ENCODE peak calls at places on chromosome X, in seven cellular contexts. W, N, K, I, H, Q and R are unnamed samples.

GRCh38 chrX:46730765-46731164 is 28.2 kb downstream of the SLC9A7 start:
- DNase-seq in W (no peak), N (no peak), K (no peak), I (no peak), H (no peak), Q (no peak), R (no peak)

GRCh38 chrX:86237482-86237881 is 89.2 kb downstream of the DACH2 start:
- DNase-seq in W (no peak), N (no peak), K (no peak), I (no peak), H (no peak), Q (no peak), R (no peak)

GRCh38 chrX:43817454-43817853 is 64.8 kb downstream of the MAOB start:
- DNase-seq in W (no peak), N (no peak), K (no peak), I (no peak), H (no peak), Q (no peak), R (no peak)

GRCh38 chrX:1072637-1073377 is 139.6 kb downstream of the CRLF2 start:
- DNase-seq in W (no peak), N (no peak), K (no peak), I (peak; percentile 13), H (no peak), Q (no peak), R (no peak)

GRCh38 chrX:133005038-133005437 is 46.6 kb upstream of the HS6ST2 start:
- DNase-seq in W (no peak), N (no peak), K (peak; percentile 0), I (peak; percentile 1), H (no peak), Q (peak; percentile 5), R (no peak)

GRCh38 chrX:7062912-7063311 is 84.6 kb upstream of the STS start:
- DNase-seq in W (no peak), N (no peak), K (no peak), I (no peak), H (no peak), Q (no peak), R (no peak)

GRCh38 chrX:42710452-42710851 is 67.5 kb downstream of the PPP1R2C start:
- DNase-seq in W (no peak), N (no peak), K (no peak), I (no peak), H (no peak), Q (no peak), R (no peak)

GRCh38 chrX:136055651-136056221 is 70.5 kb downstream of the SLC9A6 start:
- DNase-seq in W (peak; percentile 58), N (peak; percentile 71), K (peak; percentile 82), I (no peak), H (no peak), Q (peak; percentile 73), R (no peak)

GRCh38 chrX:140064993-140065392 is 99.7 kb upstream of the CXorf66 start:
- DNase-seq in W (no peak), N (no peak), K (no peak), I (no peak), H (no peak), Q (no peak), R (no peak)

GRCh38 chrX:68832101-68832416 is 3.2 kb downstream of the EFNB1 start:
- DNase-seq in W (peak; percentile 67), N (peak; percentile 60), K (peak; percentile 78), I (peak; percentile 11), H (no peak), Q (peak; percentile 78), R (no peak)

GRCh38 chrX:14832151-14832550 is 40.7 kb downstream of the FANCB start:
- DNase-seq in W (no peak), N (peak; percentile 56), K (peak; percentile 2), I (no peak), H (no peak), Q (peak; percentile 59), R (no peak)

GRCh38 chrX:95044331-95044730 is 1370.3 kb downstream of the FAM133A start:
- DNase-seq in W (no peak), N (no peak), K (no peak), I (no peak), H (no peak), Q (no peak), R (no peak)

GRCh38 chrX:42524374-42524773 is 253.6 kb downstream of the PPP1R2C start:
- DNase-seq in W (no peak), N (peak; percentile 80), K (no peak), I (no peak), H (no peak), Q (peak; percentile 61), R (no peak)

GRCh38 chrX:94645727-94646126 is 971.7 kb downstream of the FAM133A start:
- DNase-seq in W (no peak), N (no peak), K (no peak), I (no peak), H (no peak), Q (no peak), R (no peak)

GRCh38 chrX:17024896-17025295 is 78.4 kb downstream of the REPS2 start:
- DNase-seq in W (no peak), N (no peak), K (no peak), I (peak; percentile 52), H (no peak), Q (no peak), R (no peak)

GRCh38 chrX:120629667-120630537 is at the start of gene C1GALT1C1:
- DNase-seq in W (peak; percentile 96), N (peak; percentile 88), K (peak; percentile 95), I (peak; percentile 94), H (peak; percentile 70), Q (peak; percentile 93), R (peak; percentile 90)

GRCh38 chrX:16155586-16155985 is 11.7 kb upstream of the MAGEB17 start:
- DNase-seq in W (no peak), N (no peak), K (no peak), I (no peak), H (no peak), Q (no peak), R (no peak)

GRCh38 chrX:130125090-130125489 is 14.8 kb upstream of the ELF4 start:
- DNase-seq in W (peak; percentile 56), N (no peak), K (peak; percentile 94), I (no peak), H (peak; percentile 28), Q (no peak), R (no peak)

GRCh38 chrX:101595739-101596419 is 21.9 kb downstream of the ARMCX6 start:
- DNase-seq in W (no peak), N (peak; percentile 40), K (peak; percentile 83), I (peak; percentile 53), H (no peak), Q (peak; percentile 74), R (peak; percentile 38)

GRCh38 chrX:19174401-19175025 is 52.2 kb upstream of the ADGRG2 start:
- DNase-seq in W (no peak), N (peak; percentile 46), K (peak; percentile 55), I (no peak), H (peak; percentile 15), Q (peak; percentile 52), R (no peak)

GRCh38 chrX:64188901-64189300 is 16.6 kb downstream of the AMER1 start:
- DNase-seq in W (no peak), N (no peak), K (no peak), I (no peak), H (no peak), Q (no peak), R (no peak)

GRCh38 chrX:137926090-137926489 is 360.2 kb downstream of the ZIC3 start:
- DNase-seq in W (no peak), N (no peak), K (no peak), I (peak; percentile 5), H (no peak), Q (peak; percentile 2), R (no peak)
- TF ChIP-seq CTCF in W (peak; percentile 17), N (no peak), K (no peak), I (peak; percentile 62), H (no peak), Q (peak; percentile 37), R (no peak)

GRCh38 chrX:41087219-41087618 is 2.0 kb downstream of the USP9X start:
- DNase-seq in W (no peak), N (no peak), K (no peak), I (no peak), H (no peak), Q (peak; percentile 24), R (no peak)

GRCh38 chrX:41095174-41095573 is 9.9 kb downstream of the USP9X start:
- DNase-seq in W (no peak), N (no peak), K (no peak), I (no peak), H (no peak), Q (no peak), R (no peak)

GRCh38 chrX:41092776-41093175 is 7.5 kb downstream of the USP9X start:
- DNase-seq in W (no peak), N (no peak), K (no peak), I (no peak), H (no peak), Q (no peak), R (no peak)

GRCh38 chrX:41086627-41086932 is 1.3 kb downstream of the USP9X start:
- DNase-seq in W (no peak), N (no peak), K (no peak), I (no peak), H (peak; percentile 12), Q (no peak), R (no peak)

DNA sequence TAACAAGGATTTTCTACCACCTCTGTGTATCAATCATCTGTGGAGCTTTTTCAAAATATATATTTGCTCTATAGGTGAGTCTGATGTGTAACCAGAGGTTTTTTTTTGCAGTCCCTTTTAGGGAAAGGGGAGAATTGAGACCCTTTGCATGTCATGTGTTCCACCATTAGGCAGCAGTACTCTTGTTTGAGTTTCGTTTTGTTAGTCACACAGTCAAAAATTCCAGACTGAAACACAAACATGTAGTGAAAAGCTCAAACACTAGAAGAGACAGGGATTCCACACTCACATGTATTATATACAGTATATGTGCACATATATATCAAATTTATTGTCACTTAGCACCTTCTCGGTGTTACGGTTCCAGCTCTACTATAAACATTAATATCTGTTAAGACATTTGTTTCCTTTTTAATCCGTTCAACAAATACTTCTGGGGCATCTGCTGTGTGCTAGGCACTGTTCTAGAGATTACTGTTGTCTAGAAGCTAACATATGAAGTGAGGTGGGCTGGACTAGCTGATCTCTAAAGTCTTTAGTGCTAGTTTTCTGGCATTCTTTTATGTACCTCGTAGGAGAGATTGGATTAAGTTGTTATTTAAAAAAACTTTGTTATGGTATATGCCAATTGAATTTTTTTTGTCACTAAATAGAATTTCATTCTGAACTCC is 5.5 kb downstream of the USP9X start:
- DNase-seq in W (no peak), N (peak; percentile 11), K (no peak), I (no peak), H (no peak), Q (no peak), R (no peak)
- H3K4me3 ChIP-seq in W (peak overlapping the region; percentile 96), N (no peak overlapping the region), K (no peak overlapping the region), I (no peak overlapping the region), H (no peak overlapping the region), Q (no peak overlapping the region), R (no peak overlapping the region)

DNA sequence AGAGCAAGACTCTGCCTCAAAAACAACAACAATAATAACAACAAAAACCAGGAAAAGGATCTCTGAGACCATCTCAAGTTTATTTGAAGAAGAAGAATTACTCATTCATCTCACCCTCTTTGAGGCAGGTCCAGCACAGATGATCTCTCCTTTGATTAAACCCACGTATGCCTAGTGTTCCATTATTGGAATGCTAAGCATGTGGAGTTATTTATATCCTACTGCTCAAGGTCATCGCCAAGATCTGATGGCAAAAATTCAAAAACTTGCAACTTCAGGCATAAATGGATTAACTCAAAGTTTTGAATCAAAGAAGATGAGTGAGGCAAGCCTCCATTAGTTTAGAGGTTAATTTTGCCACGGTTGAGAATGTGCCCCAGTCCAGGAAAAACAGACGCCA is 184.2 kb downstream of the DHRSX start:
- DNase-seq in W (no peak), N (no peak), K (no peak), I (no peak), H (no peak), Q (no peak), R (no peak)
- TF ChIP-seq CTCF in W (no peak), N (no peak), K (no peak), I (no peak), H (no peak), Q (no peak), R (no peak)

GRCh38 chrX:154436290-154436596 is 711 bp upstream of the GDI1 start:
- DNase-seq in W (no peak), N (no peak), K (no peak), I (no peak), H (no peak), Q (no peak), R (no peak)
- H3K4me3 ChIP-seq in W (peak overlapping the region; percentile 52), N (peak overlapping the region; percentile 43), K (peak overlapping the region; percentile 18), I (peak overlapping the region; percentile 53), H (peak overlapping the region; percentile 11), Q (peak overlapping the region; percentile 13), R (no peak overlapping the region)